ENCODE peak calls at places on chromosome 9, in eight cellular contexts. E is dorsolateral prefrontal cortex; S is germinal center; C is T-helper 22 cell; G is anterior cingulate cortex; N is nephron progenitor cell; J is activated CD4-positive, alpha-beta T cell treated with anti-CD3 and anti-CD28 coated beads, Interleukin-2, amount 10 ng/mL, durations not matched to agents 7 days and 5 days; Z is G401. O is an unnamed sample.

GRCh38 chr9:129131300-129132145 is 20.3 kb downstream of the PTPA start:
- DNase-seq in E (peak; percentile 78), S (peak; percentile 90), C (peak; percentile 61), G (peak; percentile 67), N (peak; percentile 89), J (peak; percentile 88), Z (peak; percentile 77), O (peak; percentile 89)

GRCh38 chr9:89418112-89418872 is 79.6 kb downstream of the SEMA4D start:
- DNase-seq in E (no peak), S (no peak), C (no peak), G (no peak), N (no peak), J (no peak), Z (peak; percentile 43), O (no peak)

GRCh38 chr9:135797507-135798302 is 95.7 kb downstream of the KCNT1 start:
- DNase-seq in E (no peak), S (peak; percentile 44), C (no peak), G (peak; percentile 45), N (peak; percentile 73), J (no peak), Z (peak; percentile 20), O (peak; percentile 89)

GRCh38 chr9:91164724-91165520 is 196.8 kb downstream of the AUH start:
- DNase-seq in E (peak; percentile 51), S (no peak), C (peak; percentile 30), G (peak; percentile 35), N (no peak), J (peak; percentile 83), Z (no peak), O (peak; percentile 96)

GRCh38 chr9:114271556-114272510 is 51.1 kb upstream of the ORM1 start:
- DNase-seq in E (no peak), S (no peak), C (no peak), G (peak; percentile 26), N (peak; percentile 35), J (no peak), Z (no peak), O (no peak)

GRCh38 chr9:125988479-125989050 is 241.4 kb downstream of the PBX3 start:
- DNase-seq in E (peak; percentile 11), S (no peak), C (no peak), G (no peak), N (no peak), J (no peak), Z (no peak), O (no peak)

GRCh38 chr9:34568783-34569182 is 20.7 kb downstream of the CNTFR start:
- DNase-seq in E (no peak), S (no peak), C (no peak), G (no peak), N (peak; percentile 39), J (no peak), Z (no peak), O (no peak)

GRCh38 chr9:98034593-98035546 is 21.7 kb upstream of the NANS start:
- DNase-seq in E (peak; percentile 65), S (peak; percentile 65), C (peak; percentile 71), G (peak; percentile 59), N (peak; percentile 86), J (peak; percentile 94), Z (peak; percentile 89), O (peak; percentile 77)

GRCh38 chr9:33114746-33115145 is 38.3 kb upstream of the SMU1 start:
- DNase-seq in E (no peak), S (no peak), C (no peak), G (no peak), N (no peak), J (no peak), Z (no peak), O (no peak)

GRCh38 chr9:114225534-114226288 is 70.4 kb downstream of the COL27A1 start:
- DNase-seq in E (no peak), S (no peak), C (no peak), G (no peak), N (no peak), J (no peak), Z (peak; percentile 52), O (peak; percentile 71)

GRCh38 chr9:118577121-118577520 is 792.1 kb downstream of the BRINP1 start:
- DNase-seq in E (no peak), S (no peak), C (no peak), G (no peak), N (no peak), J (no peak), Z (no peak), O (peak; percentile 45)

GRCh38 chr9:129868571-129869486 is 33.6 kb downstream of the USP20 start:
- DNase-seq in E (no peak), S (no peak), C (peak; percentile 97), G (no peak), N (no peak), J (peak; percentile 94), Z (no peak), O (no peak)

GRCh38 chr9:123696476-123696875 is 233.4 kb downstream of the DENND1A start:
- DNase-seq in E (no peak), S (no peak), C (no peak), G (no peak), N (no peak), J (no peak), Z (no peak), O (peak; percentile 41)

GRCh38 chr9:74140141-74140540 is 357.0 kb upstream of the RORB start:
- DNase-seq in E (no peak), S (no peak), C (no peak), G (no peak), N (no peak), J (no peak), Z (no peak), O (no peak)

GRCh38 chr9:32581512-32582143 is 8.7 kb upstream of the NDUFB6 start:
- DNase-seq in E (no peak), S (peak; percentile 30), C (no peak), G (no peak), N (peak; percentile 29), J (peak; percentile 60), Z (peak; percentile 70), O (peak; percentile 57)

GRCh38 chr9:91771027-91771426 is 179.0 kb downstream of the ROR2 start:
- DNase-seq in E (no peak), S (no peak), C (no peak), G (no peak), N (no peak), J (no peak), Z (no peak), O (peak; percentile 93)

GRCh38 chr9:35563791-35564197 is 41.3 kb upstream of the TESK1 start:
- DNase-seq in E (no peak), S (no peak), C (no peak), G (no peak), N (peak; percentile 57), J (no peak), Z (no peak), O (no peak)

GRCh38 chr9:107693620-107694326 is 204.2 kb upstream of the KLF4 start:
- DNase-seq in E (no peak), S (no peak), C (no peak), G (no peak), N (no peak), J (no peak), Z (peak; percentile 84), O (peak; percentile 64)

GRCh38 chr9:27467486-27467885 is 56.6 kb upstream of the IFNK start:
- DNase-seq in E (no peak), S (no peak), C (no peak), G (no peak), N (no peak), J (no peak), Z (no peak), O (no peak)

GRCh38 chr9:136765041-136765440 is 723 bp upstream of the LCN15 start:
- DNase-seq in E (no peak), S (no peak), C (no peak), G (no peak), N (no peak), J (no peak), Z (no peak), O (no peak)

GRCh38 chr9:136618578-136619547 is 43.9 kb upstream of the EGFL7 start:
- DNase-seq in E (no peak), S (peak; percentile 76), C (no peak), G (no peak), N (no peak), J (no peak), Z (no peak), O (no peak)

GRCh38 chr9:110427497-110428104 is 89.9 kb upstream of the TXNDC8 start:
- DNase-seq in E (no peak), S (peak; percentile 11), C (no peak), G (peak; percentile 24), N (peak; percentile 63), J (peak; percentile 31), Z (peak; percentile 79), O (peak; percentile 32)

O was measured in GM03348.